ENCODE peak calls at places on chromosomes 3 and 15, in eight cellular contexts. G, L, U, M, B, K, F and D are unnamed samples.
A peak's percentile ranks its signal among the peaks of the same experiment; 100 is the strongest.

GRCh38 chr15:60345616-60346015 is 52.2 kb downstream of the ANXA2 start:
- DNase-seq in K (no peak), B (no peak), U (no peak), L (no peak), F (no peak), G (no peak), M (no peak), D (no peak)

GRCh38 chr3:80087769-80088168 is 320.0 kb upstream of the ROBO1 start:
- DNase-seq in F (no peak), M (no peak), K (no peak), L (no peak), U (no peak), G (no peak), B (no peak), D (no peak)

GRCh38 chr3:56321892-56322291 is 146.4 kb downstream of the ERC2 start:
- DNase-seq in B (no peak), G (no peak), F (no peak), L (no peak), U (no peak), K (no peak), M (peak; percentile 21), D (no peak)

GRCh38 chr15:99121691-99122410 is 17.0 kb downstream of the SYNM start:
- DNase-seq in U (no peak), L (no peak), G (no peak), M (no peak), F (no peak), K (no peak), B (no peak), D (no peak)

GRCh38 chr15:90482124-90483011 is 47.4 kb upstream of the CRTC3 start:
- DNase-seq in L (peak; percentile 50), F (peak; percentile 71), K (peak; percentile 60), G (peak; percentile 33), U (peak; percentile 49), B (peak; percentile 32), M (peak; percentile 54), D (peak; percentile 39)

GRCh38 chr15:34154725-34155204 is 52.9 kb downstream of the PGBD4 start:
- DNase-seq in M (no peak), U (no peak), K (no peak), B (no peak), F (no peak), G (peak; percentile 21), L (no peak), D (no peak)

GRCh38 chr15:85154061-85154460 is 172.4 kb downstream of the PDE8A start:
- DNase-seq in B (no peak), G (no peak), L (no peak), U (no peak), K (peak; percentile 12), F (no peak), M (peak; percentile 12), D (no peak)

GRCh38 chr15:78076231-78077052 is 1.1 kb downstream of the TBC1D2B start:
- DNase-seq in K (no peak), L (no peak), M (no peak), G (no peak), U (no peak), F (no peak), B (no peak), D (no peak)

GRCh38 chr3:126295407-126295939 is 61.7 kb downstream of the KLF15 start:
- DNase-seq in L (no peak), F (no peak), U (no peak), M (no peak), K (no peak), G (no peak), B (no peak), D (no peak)

GRCh38 chr3:74643636-74644035 is 29.2 kb upstream of the CNTN3 start:
- DNase-seq in F (peak; percentile 70), M (no peak), U (no peak), G (no peak), L (peak; percentile 70), K (no peak), B (no peak), D (no peak)

GRCh38 chr15:39426552-39427532 is 154.0 kb upstream of the THBS1 start:
- DNase-seq in L (peak; percentile 44), K (no peak), F (no peak), U (no peak), G (no peak), B (no peak), M (peak; percentile 94), D (no peak)

GRCh38 chr3:18474202-18474601 is 49.1 kb upstream of the SATB1 start:
- DNase-seq in F (no peak), L (no peak), G (no peak), M (no peak), K (no peak), B (no peak), U (no peak), D (no peak)

GRCh38 chr3:154122096-154122911 is 1.1 kb downstream of the ARHGEF26 start:
- DNase-seq in G (no peak), B (no peak), U (peak; percentile 43), M (no peak), L (no peak), K (peak; percentile 51), F (peak; percentile 18), D (peak; percentile 25)

GRCh38 chr3:135779590-135780235 is 185.8 kb upstream of the PPP2R3A start:
- DNase-seq in G (no peak), U (no peak), F (no peak), L (no peak), M (no peak), K (no peak), B (no peak), D (no peak)

GRCh38 chr3:123559040-123559861 is 25.6 kb downstream of the HACD2 start:
- DNase-seq in M (peak; percentile 66), G (peak; percentile 41), B (no peak), L (no peak), F (peak; percentile 24), U (no peak), K (no peak), D (no peak)

GRCh38 chr3:150270883-150271577 is 137.1 kb upstream of the TSC22D2 start:
- DNase-seq in K (no peak), G (no peak), B (no peak), L (no peak), F (no peak), U (no peak), M (no peak), D (no peak)

GRCh38 chr3:18424213-18424861 is 802 bp downstream of the SATB1 start:
- DNase-seq in M (peak; percentile 2), U (peak; percentile 40), L (no peak), G (no peak), K (peak; percentile 27), F (peak; percentile 18), B (no peak), D (no peak)

GRCh38 chr3:146546366-146546965 is 2.1 kb upstream of the PLSCR1 start:
- DNase-seq in F (no peak), M (no peak), B (no peak), L (no peak), K (no peak), U (no peak), G (no peak), D (no peak)

GRCh38 chr3:106728315-106728821 is 648.9 kb upstream of the CCDC54 start:
- DNase-seq in B (peak; percentile 90), M (no peak), G (peak; percentile 97), K (no peak), U (no peak), F (no peak), L (no peak), D (no peak)

GRCh38 chr3:172666181-172666872 is 44.5 kb downstream of the NCEH1 start:
- DNase-seq in M (peak; percentile 20), G (no peak), U (no peak), B (no peak), F (no peak), L (no peak), K (no peak), D (no peak)

GRCh38 chr3:49428697-49429100 is 425 bp downstream of the NICN1 start:
- DNase-seq in U (no peak), F (no peak), M (no peak), K (no peak), G (no peak), L (no peak), B (no peak), D (no peak)
- TF ChIP-seq CTCF in U (no peak), F (no peak), M (peak; percentile 2), K (no peak), G (peak; percentile 14), L (no peak), B (no peak), D (peak; percentile 17)

DNA sequence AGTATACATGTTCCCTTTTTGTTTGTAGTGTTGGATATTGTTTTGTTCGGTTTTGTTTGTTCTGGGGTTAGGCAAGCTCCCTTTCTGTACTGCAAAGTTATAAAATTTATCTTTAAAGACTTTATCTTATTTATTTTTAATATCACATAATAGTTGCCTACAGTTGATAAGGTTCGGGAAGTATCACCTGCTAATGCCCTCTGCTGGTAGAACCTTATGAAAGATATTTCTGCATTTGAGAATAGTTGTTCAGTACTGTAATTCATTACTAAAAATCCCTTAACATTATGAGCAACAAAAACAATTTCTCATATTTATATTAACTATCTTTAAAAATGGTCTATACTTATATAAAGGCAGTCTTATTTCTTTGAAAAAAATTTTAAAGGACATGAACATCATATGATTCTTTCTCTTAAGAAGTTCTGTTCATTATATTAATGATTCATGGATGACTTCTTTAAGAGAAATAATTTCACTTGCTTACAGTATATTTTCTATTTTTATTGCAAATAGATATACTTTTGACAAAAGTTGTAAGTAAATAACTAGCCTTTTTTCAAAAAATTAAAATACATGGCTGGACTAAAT is 1126.8 kb downstream of the SI start:
- DNase-seq in G (no peak), K (no peak), U (no peak), M (no peak), L (no peak), F (no peak), B (no peak), D (no peak)
- TF ChIP-seq CTCF in G (peak; percentile 42), K (peak; percentile 23), U (peak; percentile 53), M (no peak), L (peak; percentile 39), F (no peak), B (no peak), D (peak; percentile 68)

DNA sequence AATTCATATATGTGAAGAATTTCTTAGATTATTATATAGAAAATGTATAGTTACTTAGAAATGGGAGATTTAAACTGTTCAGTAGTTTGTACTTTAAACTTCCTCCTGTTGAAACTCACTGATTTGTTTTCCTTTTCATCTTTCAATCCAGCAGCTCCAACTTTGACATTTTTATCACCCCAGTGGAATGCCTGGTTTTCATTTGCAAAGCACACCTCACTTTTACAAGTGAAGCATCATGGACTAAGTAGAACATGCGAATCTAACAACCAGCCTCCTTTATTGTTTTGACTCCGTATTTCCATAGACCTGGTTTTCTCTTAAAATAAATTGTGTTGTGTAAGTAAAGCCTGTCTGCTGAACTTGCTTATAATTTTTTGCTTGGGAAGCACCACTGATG is 97.8 kb upstream of the ROBO2 start:
- DNase-seq in M (no peak), K (no peak), B (no peak), L (no peak), G (no peak), U (no peak), F (no peak), D (no peak)
- TF ChIP-seq CTCF in M (no peak), K (no peak), B (no peak), L (no peak), G (no peak), U (no peak), F (no peak), D (no peak)

DNA sequence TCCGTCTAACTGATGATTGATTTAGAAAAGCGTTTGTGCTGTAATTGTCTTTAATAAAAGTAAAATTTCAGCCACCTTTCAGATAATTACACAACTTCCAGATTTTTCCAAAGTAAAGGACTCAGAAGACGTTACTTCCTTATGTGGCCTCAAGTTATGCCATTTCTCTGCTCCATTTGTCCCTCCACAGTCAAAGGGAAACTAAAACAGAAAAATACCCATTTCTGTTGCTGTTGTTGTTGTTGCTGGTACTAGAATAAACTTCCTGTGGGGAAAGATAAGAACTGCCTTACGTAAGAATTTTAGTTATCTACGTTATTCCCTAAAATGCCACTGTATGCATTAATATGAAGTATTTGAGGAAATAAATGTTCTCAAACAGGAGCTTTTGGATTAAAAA is 153.9 kb downstream of the P3H2 start:
- DNase-seq in G (no peak), M (peak; percentile 73), B (no peak), F (no peak), K (no peak), U (no peak), L (no peak), D (no peak)
- TF ChIP-seq CTCF in G (no peak), M (no peak), B (no peak), F (no peak), K (no peak), U (no peak), L (no peak), D (no peak)